ENCODE peak calls at places on chromosomes 2 and 18, in eight cellular contexts. One of them, this sample, is unnamed.

GRCh38 chr2:237603718-237604362 is 13.3 kb upstream of the RAB17 start:
- DNase-seq in HS-27A: no peak
- DNase-seq in HS-5: no peak
- DNase-seq in stimulated activated CD4-positive, alpha-beta T cell treated with anti-CD3 and anti-CD28 coated beads, Interleukin-2, amount 100 ng/mL, for 48 hours: peak
- DNase-seq in posterior vena cava: peak
- DNase-seq in activated naive CD4-positive, alpha-beta T cell: no peak
- DNase-seq in small intestine: peak
- DNase-seq in spleen: no peak
- DNase-seq in this sample: peak

GRCh38 chr2:119264781-119265692 is 41.4 kb downstream of the STEAP3 start:
- DNase-seq in stimulated activated CD4-positive, alpha-beta T cell treated with anti-CD3 and anti-CD28 coated beads, Interleukin-2, amount 100 ng/mL, for 48 hours: peak
- DNase-seq in small intestine: peak
- DNase-seq in HS-5: no peak
- DNase-seq in activated naive CD4-positive, alpha-beta T cell: no peak
- DNase-seq in spleen: no peak
- DNase-seq in HS-27A: no peak
- DNase-seq in posterior vena cava: no peak
- DNase-seq in this sample: peak

GRCh38 chr2:196586511-196586991 is 53.0 kb upstream of the CCDC150 start:
- DNase-seq in HS-27A: peak
- DNase-seq in spleen: no peak
- DNase-seq in activated naive CD4-positive, alpha-beta T cell: no peak
- DNase-seq in small intestine: no peak
- DNase-seq in posterior vena cava: no peak
- DNase-seq in HS-5: peak
- DNase-seq in stimulated activated CD4-positive, alpha-beta T cell treated with anti-CD3 and anti-CD28 coated beads, Interleukin-2, amount 100 ng/mL, for 48 hours: no peak
- DNase-seq in this sample: peak

GRCh38 chr2:45922577-45922988 is 271.1 kb downstream of the PRKCE start:
- DNase-seq in small intestine: peak
- DNase-seq in HS-5: no peak
- DNase-seq in stimulated activated CD4-positive, alpha-beta T cell treated with anti-CD3 and anti-CD28 coated beads, Interleukin-2, amount 100 ng/mL, for 48 hours: no peak
- DNase-seq in spleen: no peak
- DNase-seq in activated naive CD4-positive, alpha-beta T cell: no peak
- DNase-seq in posterior vena cava: no peak
- DNase-seq in HS-27A: no peak
- DNase-seq in this sample: no peak

GRCh38 chr18:72107647-72108046 is 436.5 kb downstream of the CBLN2 start:
- DNase-seq in posterior vena cava: no peak
- DNase-seq in small intestine: no peak
- DNase-seq in HS-5: no peak
- DNase-seq in spleen: no peak
- DNase-seq in stimulated activated CD4-positive, alpha-beta T cell treated with anti-CD3 and anti-CD28 coated beads, Interleukin-2, amount 100 ng/mL, for 48 hours: no peak
- DNase-seq in HS-27A: no peak
- DNase-seq in activated naive CD4-positive, alpha-beta T cell: no peak
- DNase-seq in this sample: no peak

GRCh38 chr2:237309416-237309815 is 104.5 kb downstream of the COL6A3 start:
- DNase-seq in activated naive CD4-positive, alpha-beta T cell: no peak
- DNase-seq in HS-27A: no peak
- DNase-seq in HS-5: no peak
- DNase-seq in posterior vena cava: no peak
- DNase-seq in stimulated activated CD4-positive, alpha-beta T cell treated with anti-CD3 and anti-CD28 coated beads, Interleukin-2, amount 100 ng/mL, for 48 hours: no peak
- DNase-seq in spleen: no peak
- DNase-seq in small intestine: no peak
- DNase-seq in this sample: no peak

GRCh38 chr2:46181789-46182530 is 115.2 kb upstream of the EPAS1 start:
- DNase-seq in HS-27A: no peak
- DNase-seq in posterior vena cava: peak
- DNase-seq in small intestine: no peak
- DNase-seq in spleen: no peak
- DNase-seq in HS-5: no peak
- DNase-seq in activated naive CD4-positive, alpha-beta T cell: no peak
- DNase-seq in stimulated activated CD4-positive, alpha-beta T cell treated with anti-CD3 and anti-CD28 coated beads, Interleukin-2, amount 100 ng/mL, for 48 hours: no peak
- DNase-seq in this sample: no peak

GRCh38 chr2:75113217-75113616 is 86.1 kb downstream of the TACR1 start:
- DNase-seq in small intestine: no peak
- DNase-seq in HS-5: no peak
- DNase-seq in stimulated activated CD4-positive, alpha-beta T cell treated with anti-CD3 and anti-CD28 coated beads, Interleukin-2, amount 100 ng/mL, for 48 hours: no peak
- DNase-seq in spleen: no peak
- DNase-seq in activated naive CD4-positive, alpha-beta T cell: no peak
- DNase-seq in HS-27A: no peak
- DNase-seq in posterior vena cava: no peak
- DNase-seq in this sample: no peak

GRCh38 chr18:34976084-34976483 is 65.1 kb upstream of the MAPRE2 start:
- DNase-seq in stimulated activated CD4-positive, alpha-beta T cell treated with anti-CD3 and anti-CD28 coated beads, Interleukin-2, amount 100 ng/mL, for 48 hours: no peak
- DNase-seq in activated naive CD4-positive, alpha-beta T cell: no peak
- DNase-seq in HS-5: no peak
- DNase-seq in small intestine: no peak
- DNase-seq in spleen: no peak
- DNase-seq in HS-27A: no peak
- DNase-seq in posterior vena cava: no peak
- DNase-seq in this sample: no peak

GRCh38 chr2:194559964-194560363 is 1097.1 kb upstream of the SLC39A10 start:
- DNase-seq in small intestine: no peak
- DNase-seq in posterior vena cava: no peak
- DNase-seq in stimulated activated CD4-positive, alpha-beta T cell treated with anti-CD3 and anti-CD28 coated beads, Interleukin-2, amount 100 ng/mL, for 48 hours: no peak
- DNase-seq in HS-27A: no peak
- DNase-seq in activated naive CD4-positive, alpha-beta T cell: no peak
- DNase-seq in HS-5: no peak
- DNase-seq in spleen: no peak
- DNase-seq in this sample: no peak

GRCh38 chr2:175309799-175310198 is 128.3 kb upstream of the ATP5MC3 start:
- DNase-seq in small intestine: no peak
- DNase-seq in activated naive CD4-positive, alpha-beta T cell: no peak
- DNase-seq in HS-5: no peak
- DNase-seq in HS-27A: no peak
- DNase-seq in spleen: no peak
- DNase-seq in posterior vena cava: no peak
- DNase-seq in stimulated activated CD4-positive, alpha-beta T cell treated with anti-CD3 and anti-CD28 coated beads, Interleukin-2, amount 100 ng/mL, for 48 hours: no peak
- DNase-seq in this sample: no peak

GRCh38 chr2:133884739-133885381 is 316.6 kb upstream of the NCKAP5 start:
- DNase-seq in HS-27A: no peak
- DNase-seq in stimulated activated CD4-positive, alpha-beta T cell treated with anti-CD3 and anti-CD28 coated beads, Interleukin-2, amount 100 ng/mL, for 48 hours: no peak
- DNase-seq in spleen: no peak
- DNase-seq in posterior vena cava: no peak
- DNase-seq in HS-5: no peak
- DNase-seq in small intestine: peak
- DNase-seq in activated naive CD4-positive, alpha-beta T cell: no peak
- DNase-seq in this sample: no peak